ENCODE peak calls at places on chromosome 22, in five cellular contexts. One of them, this sample, is unnamed.

GRCh38 chr22:50600541-50600940 is at the start of gene MAPK8IP2:
- DNase-seq in fibroblast of lung: no peak
- DNase-seq in aorta: peak; percentile 75
- DNase-seq in neuronal stem cell: no peak
- DNase-seq in transverse colon: no peak
- DNase-seq in this sample: peak; percentile 23

GRCh38 chr22:40310081-40310770 is 36.1 kb upstream of the ADSL start:
- DNase-seq in aorta: no peak
- DNase-seq in transverse colon: peak; percentile 21
- DNase-seq in neuronal stem cell: no peak
- DNase-seq in fibroblast of lung: peak; percentile 93
- DNase-seq in this sample: no peak

GRCh38 chr22:39241632-39242388 is 3.0 kb downstream of the PDGFB start:
- DNase-seq in aorta: no peak
- DNase-seq in transverse colon: no peak
- DNase-seq in neuronal stem cell: no peak
- DNase-seq in fibroblast of lung: no peak
- DNase-seq in this sample: no peak

GRCh38 chr22:30705710-30706651 is 11.3 kb downstream of the OSBP2 start:
- DNase-seq in neuronal stem cell: no peak
- DNase-seq in transverse colon: peak; percentile 22
- DNase-seq in fibroblast of lung: peak; percentile 89
- DNase-seq in aorta: no peak
- DNase-seq in this sample: no peak

GRCh38 chr22:25833676-25834075 is 91.7 kb downstream of the MYO18B start:
- DNase-seq in neuronal stem cell: no peak
- DNase-seq in transverse colon: no peak
- DNase-seq in aorta: no peak
- DNase-seq in fibroblast of lung: no peak
- DNase-seq in this sample: no peak

GRCh38 chr22:50252081-50253045 is 1.3 kb upstream of the HDAC10 start:
- DNase-seq in fibroblast of lung: peak; percentile 47
- DNase-seq in neuronal stem cell: peak; percentile 62
- DNase-seq in aorta: peak; percentile 92
- DNase-seq in transverse colon: peak; percentile 84
- DNase-seq in this sample: peak; percentile 78

GRCh38 chr22:41535244-41535643 is 9.0 kb downstream of the POLR3H start:
- DNase-seq in fibroblast of lung: no peak
- DNase-seq in aorta: no peak
- DNase-seq in transverse colon: no peak
- DNase-seq in neuronal stem cell: no peak
- DNase-seq in this sample: no peak

GRCh38 chr22:39452740-39453040 is 4.1 kb upstream of the MGAT3 start:
- DNase-seq in fibroblast of lung: no peak
- DNase-seq in transverse colon: no peak
- DNase-seq in aorta: no peak
- DNase-seq in neuronal stem cell: no peak
- DNase-seq in this sample: no peak

GRCh38 chr22:41237707-41238569 is 2.8 kb downstream of the CHADL start:
- DNase-seq in fibroblast of lung: peak; percentile 40
- DNase-seq in neuronal stem cell: peak; percentile 47
- DNase-seq in transverse colon: peak; percentile 86
- DNase-seq in aorta: peak; percentile 86
- DNase-seq in this sample: peak; percentile 82

GRCh38 chr22:25081409-25081824 is 118.2 kb upstream of the CRYBB3 start:
- DNase-seq in fibroblast of lung: no peak
- DNase-seq in aorta: no peak
- DNase-seq in neuronal stem cell: no peak
- DNase-seq in transverse colon: peak; percentile 41
- DNase-seq in this sample: peak; percentile 46

GRCh38 chr22:24775769-24776492 is 1.4 kb upstream of the PIWIL3 start:
- DNase-seq in neuronal stem cell: no peak
- DNase-seq in transverse colon: no peak
- DNase-seq in fibroblast of lung: no peak
- DNase-seq in aorta: no peak
- DNase-seq in this sample: peak; percentile 36

GRCh38 chr22:23910496-23911190 is 16.5 kb downstream of the MIF start:
- DNase-seq in transverse colon: no peak
- DNase-seq in fibroblast of lung: no peak
- DNase-seq in neuronal stem cell: no peak
- DNase-seq in aorta: no peak
- DNase-seq in this sample: no peak

GRCh38 chr22:37196539-37197450 is 8.7 kb upstream of the C1QTNF6 start:
- DNase-seq in neuronal stem cell: no peak
- DNase-seq in aorta: peak; percentile 94
- DNase-seq in transverse colon: peak; percentile 91
- DNase-seq in fibroblast of lung: peak; percentile 84
- DNase-seq in this sample: peak; percentile 94

GRCh38 chr22:29348956-29349355 is 33.5 kb upstream of the RASL10A start:
- DNase-seq in aorta: no peak
- DNase-seq in neuronal stem cell: no peak
- DNase-seq in fibroblast of lung: no peak
- DNase-seq in transverse colon: no peak
- DNase-seq in this sample: no peak

GRCh38 chr22:44590291-44590690 is 92.3 kb upstream of the RTL6 start:
- DNase-seq in aorta: peak; percentile 45
- DNase-seq in neuronal stem cell: no peak
- DNase-seq in fibroblast of lung: no peak
- DNase-seq in transverse colon: no peak
- DNase-seq in this sample: no peak

GRCh38 chr22:34804588-34804987 is 261.4 kb upstream of the ISX start:
- DNase-seq in neuronal stem cell: no peak
- DNase-seq in aorta: no peak
- DNase-seq in transverse colon: no peak
- DNase-seq in fibroblast of lung: no peak
- DNase-seq in this sample: no peak

GRCh38 chr22:27435839-27436581 is 365.5 kb downstream of the MN1 start:
- DNase-seq in fibroblast of lung: peak; percentile 84
- DNase-seq in transverse colon: peak; percentile 25
- DNase-seq in aorta: peak; percentile 81
- DNase-seq in neuronal stem cell: peak; percentile 45
- DNase-seq in this sample: no peak

GRCh38 chr22:48950151-48950915 is 877.3 kb downstream of the BRD1 start:
- DNase-seq in aorta: peak; percentile 66
- DNase-seq in neuronal stem cell: no peak
- DNase-seq in fibroblast of lung: no peak
- DNase-seq in transverse colon: peak; percentile 4
- DNase-seq in this sample: no peak

DNA sequence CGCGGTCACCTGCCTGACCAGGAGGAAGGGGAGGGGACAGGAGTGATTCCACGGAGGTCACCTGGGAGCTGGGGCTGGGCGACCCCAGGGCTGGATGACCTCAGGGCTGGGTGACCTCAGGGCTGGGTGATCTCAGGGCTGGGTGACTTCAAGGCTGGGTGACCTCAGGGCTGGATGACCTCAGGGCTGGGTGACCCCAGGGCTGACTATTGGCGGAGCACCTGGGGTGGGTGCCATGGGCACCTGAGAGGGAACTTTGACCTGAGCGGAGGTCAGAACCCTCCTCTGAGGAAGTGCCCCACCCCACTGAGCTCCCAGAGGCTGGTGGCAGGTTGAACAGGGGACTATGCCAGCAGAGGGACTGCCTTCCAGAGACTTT is 11.8 kb upstream of the MPPED1 start:
- DNase-seq in transverse colon: no peak
- DNase-seq in fibroblast of lung: no peak
- DNase-seq in aorta: peak; percentile 16
- DNase-seq in neuronal stem cell: no peak
- DNase-seq in this sample: no peak
- H3K9me3 ChIP-seq in transverse colon: no peaks in the 10 kb centered on the region
- H3K9me3 ChIP-seq in fibroblast of lung: no peaks in the 10 kb centered on the region
- H3K9me3 ChIP-seq in aorta: no peaks in the 10 kb centered on the region
- H3K9me3 ChIP-seq in neuronal stem cell: no peaks in the 10 kb centered on the region
- H3K9me3 ChIP-seq in this sample: no peaks in the 10 kb centered on the region

DNA sequence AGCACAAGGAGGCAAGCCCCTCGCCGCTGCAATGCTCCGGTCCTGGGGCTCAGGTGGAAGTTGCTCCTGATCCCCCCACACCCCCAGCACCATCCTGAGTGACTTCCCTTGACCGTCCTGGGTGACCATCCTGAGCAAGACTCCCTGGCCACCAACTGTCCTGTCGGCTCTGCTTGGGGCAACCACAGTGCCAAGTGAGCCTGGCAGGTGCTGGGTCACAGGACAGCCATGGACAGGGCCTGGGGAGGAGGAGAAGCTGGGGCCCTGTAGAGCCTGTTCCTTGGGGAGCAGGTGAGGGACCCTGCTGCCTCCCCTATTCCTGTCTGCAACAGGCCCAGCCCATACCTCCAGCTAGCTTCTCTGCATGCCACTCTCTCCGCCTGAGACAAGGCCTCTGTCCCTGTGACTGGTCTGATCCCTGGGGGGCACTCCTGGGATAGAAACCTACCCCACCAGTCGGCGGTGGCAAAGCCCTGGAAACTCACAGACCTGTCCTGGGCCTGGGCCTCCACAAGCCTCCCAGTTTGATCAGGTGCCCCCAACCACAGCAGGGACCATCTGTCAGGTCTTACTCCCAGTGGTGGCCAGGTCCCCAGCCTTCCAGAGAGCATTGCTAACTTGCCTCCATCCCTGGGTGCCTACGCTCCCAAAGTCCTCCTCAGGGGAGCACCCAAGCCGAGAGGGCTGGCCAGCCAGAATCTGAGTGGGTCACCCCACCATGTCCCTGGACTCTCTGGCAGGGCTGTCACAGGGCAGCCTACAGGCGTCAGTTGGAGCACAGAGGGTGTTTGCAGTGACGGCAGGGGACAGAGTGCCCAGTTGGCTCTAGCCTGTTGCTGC is 68.7 kb upstream of the WNT7B start:
- DNase-seq in aorta: peak; percentile 76
- DNase-seq in neuronal stem cell: no peak
- DNase-seq in transverse colon: peak; percentile 17
- DNase-seq in fibroblast of lung: no peak
- DNase-seq in this sample: no peak
- H3K4me1 ChIP-seq in aorta: no peaks in the 10 kb centered on the region
- H3K4me1 ChIP-seq in neuronal stem cell: no peaks in the 10 kb centered on the region
- H3K4me1 ChIP-seq in transverse colon: peaks cover 55% of the 10 kb centered on the region
- H3K4me1 ChIP-seq in fibroblast of lung: peaks cover 23% of the 10 kb centered on the region
- H3K4me1 ChIP-seq in this sample: peaks cover 3% of the 10 kb centered on the region

GRCh38 chr22:47439643-47440265 is 677.3 kb downstream of the TBC1D22A start:
- DNase-seq in fibroblast of lung: no peak
- DNase-seq in neuronal stem cell: no peak
- DNase-seq in transverse colon: no peak
- DNase-seq in aorta: peak; percentile 36
- DNase-seq in this sample: no peak
- H3K9me3 ChIP-seq in fibroblast of lung: no peaks in the 10 kb centered on the region
- H3K9me3 ChIP-seq in neuronal stem cell: no peaks in the 10 kb centered on the region
- H3K9me3 ChIP-seq in transverse colon: no peaks in the 10 kb centered on the region
- H3K9me3 ChIP-seq in aorta: peaks cover 4% of the 10 kb centered on the region
- H3K9me3 ChIP-seq in this sample: no peaks in the 10 kb centered on the region

GRCh38 chr22:20862540-20862939 is 3.7 kb downstream of the SNAP29 start:
- DNase-seq in fibroblast of lung: no peak
- DNase-seq in neuronal stem cell: no peak
- DNase-seq in aorta: peak; percentile 26
- DNase-seq in transverse colon: no peak
- DNase-seq in this sample: no peak
- H3K4me1 ChIP-seq in fibroblast of lung: peaks cover 7% of the 10 kb centered on the region
- H3K4me1 ChIP-seq in neuronal stem cell: peaks cover 14% of the 10 kb centered on the region
- H3K4me1 ChIP-seq in aorta: no peaks in the 10 kb centered on the region
- H3K4me1 ChIP-seq in transverse colon: peaks cover 38% of the 10 kb centered on the region
- H3K4me1 ChIP-seq in this sample: peaks cover 10% of the 10 kb centered on the region

DNA sequence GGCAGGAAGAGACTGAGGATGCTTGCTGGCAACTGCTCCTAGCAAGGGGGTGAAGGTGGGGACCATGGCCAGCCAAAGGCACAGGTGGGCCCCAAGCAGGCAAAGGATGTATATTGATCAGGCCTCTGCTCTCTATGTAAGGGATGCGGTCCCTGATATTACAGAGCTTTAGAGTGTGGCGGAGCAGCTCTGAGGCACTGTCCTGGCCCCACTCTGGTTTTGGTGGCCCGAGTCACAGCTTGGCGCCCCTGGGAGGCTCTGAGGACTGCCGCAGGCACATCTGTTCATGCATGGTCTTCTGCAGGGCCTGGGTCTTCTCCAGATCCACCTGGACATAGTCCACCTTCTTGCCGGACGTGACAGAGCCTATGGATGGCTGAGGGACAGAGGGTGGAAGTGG is 45.5 kb downstream of the GAB4 start:
- DNase-seq in aorta: no peak
- DNase-seq in transverse colon: no peak
- DNase-seq in fibroblast of lung: no peak
- DNase-seq in neuronal stem cell: no peak
- DNase-seq in this sample: no peak
- H3K9me3 ChIP-seq in aorta: no peaks in the 10 kb centered on the region
- H3K9me3 ChIP-seq in transverse colon: no peaks in the 10 kb centered on the region
- H3K9me3 ChIP-seq in fibroblast of lung: no peaks in the 10 kb centered on the region
- H3K9me3 ChIP-seq in neuronal stem cell: no peaks in the 10 kb centered on the region
- H3K9me3 ChIP-seq in this sample: no peaks in the 10 kb centered on the region

This sample was measured in small intestine.